ENCODE peak calls at places on chromosomes 7 and 10, in ten cellular contexts. One of them, this sample, is unnamed.

GRCh38 chr7:148695953-148696352 is 2.8 kb upstream of the CUL1 start:
- DNase-seq in thoracic aorta: no peak
- DNase-seq in HCT116: no peak
- DNase-seq in stimulated activated CD8-positive, alpha-beta memory T cell treated with anti-CD3 and anti-CD28 coated beads, Interleukin-4, amount 100 ng/mL, for 24 hours: no peak
- DNase-seq in HuH-7: no peak
- DNase-seq in activated CD4-positive, alpha-beta T cell treated with anti-CD3 and anti-CD28 coated beads for 48 hours: no peak
- DNase-seq in amygdala: no peak
- DNase-seq in A549: no peak
- DNase-seq in B cell: no peak
- DNase-seq in AG08396: no peak
- DNase-seq in this sample: no peak

GRCh38 chr10:70699659-70700174 is 27.4 kb downstream of the ADAMTS14 start:
- DNase-seq in thoracic aorta: no peak
- DNase-seq in HCT116: no peak
- DNase-seq in stimulated activated CD8-positive, alpha-beta memory T cell treated with anti-CD3 and anti-CD28 coated beads, Interleukin-4, amount 100 ng/mL, for 24 hours: no peak
- DNase-seq in HuH-7: no peak
- DNase-seq in activated CD4-positive, alpha-beta T cell treated with anti-CD3 and anti-CD28 coated beads for 48 hours: no peak
- DNase-seq in amygdala: no peak
- DNase-seq in A549: peak
- DNase-seq in B cell: no peak
- DNase-seq in AG08396: no peak
- DNase-seq in this sample: no peak

GRCh38 chr10:47252093-47252780 is 47.8 kb upstream of the GDF10 start:
- DNase-seq in thoracic aorta: no peak
- DNase-seq in HCT116: no peak
- DNase-seq in stimulated activated CD8-positive, alpha-beta memory T cell treated with anti-CD3 and anti-CD28 coated beads, Interleukin-4, amount 100 ng/mL, for 24 hours: no peak
- DNase-seq in HuH-7: no peak
- DNase-seq in activated CD4-positive, alpha-beta T cell treated with anti-CD3 and anti-CD28 coated beads for 48 hours: no peak
- DNase-seq in amygdala: no peak
- DNase-seq in A549: no peak
- DNase-seq in B cell: no peak
- DNase-seq in AG08396: no peak
- DNase-seq in this sample: no peak

GRCh38 chr10:44619975-44620374 is 235.1 kb upstream of the CXCL12 start:
- DNase-seq in thoracic aorta: no peak
- DNase-seq in HCT116: no peak
- DNase-seq in stimulated activated CD8-positive, alpha-beta memory T cell treated with anti-CD3 and anti-CD28 coated beads, Interleukin-4, amount 100 ng/mL, for 24 hours: no peak
- DNase-seq in HuH-7: no peak
- DNase-seq in activated CD4-positive, alpha-beta T cell treated with anti-CD3 and anti-CD28 coated beads for 48 hours: no peak
- DNase-seq in amygdala: no peak
- DNase-seq in A549: no peak
- DNase-seq in B cell: no peak
- DNase-seq in AG08396: no peak
- DNase-seq in this sample: no peak

GRCh38 chr7:100942038-100942774 is 7.1 kb upstream of the MUC3A start:
- DNase-seq in thoracic aorta: no peak
- DNase-seq in HCT116: no peak
- DNase-seq in stimulated activated CD8-positive, alpha-beta memory T cell treated with anti-CD3 and anti-CD28 coated beads, Interleukin-4, amount 100 ng/mL, for 24 hours: no peak
- DNase-seq in HuH-7: no peak
- DNase-seq in activated CD4-positive, alpha-beta T cell treated with anti-CD3 and anti-CD28 coated beads for 48 hours: no peak
- DNase-seq in amygdala: no peak
- DNase-seq in A549: peak
- DNase-seq in B cell: no peak
- DNase-seq in AG08396: no peak
- DNase-seq in this sample: no peak

GRCh38 chr7:76191783-76192240 is 9.9 kb upstream of the SRRM3 start:
- DNase-seq in thoracic aorta: no peak
- DNase-seq in HCT116: peak
- DNase-seq in stimulated activated CD8-positive, alpha-beta memory T cell treated with anti-CD3 and anti-CD28 coated beads, Interleukin-4, amount 100 ng/mL, for 24 hours: no peak
- DNase-seq in HuH-7: no peak
- DNase-seq in activated CD4-positive, alpha-beta T cell treated with anti-CD3 and anti-CD28 coated beads for 48 hours: no peak
- DNase-seq in amygdala: no peak
- DNase-seq in A549: peak
- DNase-seq in B cell: no peak
- DNase-seq in AG08396: peak
- DNase-seq in this sample: no peak

GRCh38 chr10:48417374-48417773 is 110.9 kb downstream of the MAPK8 start:
- DNase-seq in thoracic aorta: no peak
- DNase-seq in HCT116: no peak
- DNase-seq in stimulated activated CD8-positive, alpha-beta memory T cell treated with anti-CD3 and anti-CD28 coated beads, Interleukin-4, amount 100 ng/mL, for 24 hours: no peak
- DNase-seq in HuH-7: no peak
- DNase-seq in activated CD4-positive, alpha-beta T cell treated with anti-CD3 and anti-CD28 coated beads for 48 hours: no peak
- DNase-seq in amygdala: no peak
- DNase-seq in A549: no peak
- DNase-seq in B cell: no peak
- DNase-seq in AG08396: no peak
- DNase-seq in this sample: no peak

GRCh38 chr7:105718511-105718925 is 137.2 kb upstream of the EFCAB10 start:
- DNase-seq in thoracic aorta: no peak
- DNase-seq in HCT116: peak
- DNase-seq in stimulated activated CD8-positive, alpha-beta memory T cell treated with anti-CD3 and anti-CD28 coated beads, Interleukin-4, amount 100 ng/mL, for 24 hours: no peak
- DNase-seq in HuH-7: no peak
- DNase-seq in activated CD4-positive, alpha-beta T cell treated with anti-CD3 and anti-CD28 coated beads for 48 hours: no peak
- DNase-seq in amygdala: no peak
- DNase-seq in A549: no peak
- DNase-seq in B cell: no peak
- DNase-seq in AG08396: no peak
- DNase-seq in this sample: peak

GRCh38 chr10:21318768-21319167 is 206.7 kb downstream of the SKIDA1 start:
- DNase-seq in thoracic aorta: no peak
- DNase-seq in HCT116: no peak
- DNase-seq in stimulated activated CD8-positive, alpha-beta memory T cell treated with anti-CD3 and anti-CD28 coated beads, Interleukin-4, amount 100 ng/mL, for 24 hours: no peak
- DNase-seq in HuH-7: no peak
- DNase-seq in activated CD4-positive, alpha-beta T cell treated with anti-CD3 and anti-CD28 coated beads for 48 hours: no peak
- DNase-seq in amygdala: no peak
- DNase-seq in A549: no peak
- DNase-seq in B cell: no peak
- DNase-seq in AG08396: no peak
- DNase-seq in this sample: no peak

GRCh38 chr7:67625257-67625713 is 628.7 kb downstream of the TYW1 start:
- DNase-seq in thoracic aorta: peak
- DNase-seq in HCT116: peak
- DNase-seq in stimulated activated CD8-positive, alpha-beta memory T cell treated with anti-CD3 and anti-CD28 coated beads, Interleukin-4, amount 100 ng/mL, for 24 hours: no peak
- DNase-seq in HuH-7: peak
- DNase-seq in activated CD4-positive, alpha-beta T cell treated with anti-CD3 and anti-CD28 coated beads for 48 hours: peak
- DNase-seq in amygdala: peak
- DNase-seq in A549: peak
- DNase-seq in B cell: peak
- DNase-seq in AG08396: peak
- DNase-seq in this sample: peak

GRCh38 chr7:42854521-42855118 is 57.2 kb downstream of the C7orf25 start:
- DNase-seq in thoracic aorta: no peak
- DNase-seq in HCT116: no peak
- DNase-seq in stimulated activated CD8-positive, alpha-beta memory T cell treated with anti-CD3 and anti-CD28 coated beads, Interleukin-4, amount 100 ng/mL, for 24 hours: no peak
- DNase-seq in HuH-7: no peak
- DNase-seq in activated CD4-positive, alpha-beta T cell treated with anti-CD3 and anti-CD28 coated beads for 48 hours: no peak
- DNase-seq in amygdala: no peak
- DNase-seq in A549: no peak
- DNase-seq in B cell: no peak
- DNase-seq in AG08396: no peak
- DNase-seq in this sample: no peak

GRCh38 chr10:101018600-101019439 is 12.1 kb downstream of the PDZD7 start:
- DNase-seq in thoracic aorta: peak
- DNase-seq in HCT116: peak
- DNase-seq in stimulated activated CD8-positive, alpha-beta memory T cell treated with anti-CD3 and anti-CD28 coated beads, Interleukin-4, amount 100 ng/mL, for 24 hours: peak
- DNase-seq in HuH-7: peak
- DNase-seq in activated CD4-positive, alpha-beta T cell treated with anti-CD3 and anti-CD28 coated beads for 48 hours: peak
- DNase-seq in amygdala: peak
- DNase-seq in A549: peak
- DNase-seq in B cell: peak
- DNase-seq in AG08396: peak
- DNase-seq in this sample: peak

GRCh38 chr7:45182856-45183710 is 25.5 kb downstream of the RAMP3 start:
- DNase-seq in thoracic aorta: no peak
- DNase-seq in HCT116: no peak
- DNase-seq in stimulated activated CD8-positive, alpha-beta memory T cell treated with anti-CD3 and anti-CD28 coated beads, Interleukin-4, amount 100 ng/mL, for 24 hours: no peak
- DNase-seq in HuH-7: no peak
- DNase-seq in activated CD4-positive, alpha-beta T cell treated with anti-CD3 and anti-CD28 coated beads for 48 hours: no peak
- DNase-seq in amygdala: no peak
- DNase-seq in A549: no peak
- DNase-seq in B cell: no peak
- DNase-seq in AG08396: peak
- DNase-seq in this sample: no peak

GRCh38 chr7:43637114-43637806 is 54.4 kb downstream of the STK17A start:
- DNase-seq in thoracic aorta: no peak
- DNase-seq in HCT116: no peak
- DNase-seq in stimulated activated CD8-positive, alpha-beta memory T cell treated with anti-CD3 and anti-CD28 coated beads, Interleukin-4, amount 100 ng/mL, for 24 hours: no peak
- DNase-seq in HuH-7: no peak
- DNase-seq in activated CD4-positive, alpha-beta T cell treated with anti-CD3 and anti-CD28 coated beads for 48 hours: no peak
- DNase-seq in amygdala: no peak
- DNase-seq in A549: no peak
- DNase-seq in B cell: no peak
- DNase-seq in AG08396: no peak
- DNase-seq in this sample: no peak

GRCh38 chr10:44949127-44949802 is 10.3 kb upstream of the RASSF4 start:
- DNase-seq in thoracic aorta: no peak
- DNase-seq in HCT116: no peak
- DNase-seq in stimulated activated CD8-positive, alpha-beta memory T cell treated with anti-CD3 and anti-CD28 coated beads, Interleukin-4, amount 100 ng/mL, for 24 hours: no peak
- DNase-seq in HuH-7: no peak
- DNase-seq in activated CD4-positive, alpha-beta T cell treated with anti-CD3 and anti-CD28 coated beads for 48 hours: no peak
- DNase-seq in amygdala: no peak
- DNase-seq in A549: no peak
- DNase-seq in B cell: no peak
- DNase-seq in AG08396: no peak
- DNase-seq in this sample: no peak

GRCh38 chr7:26705567-26705966 is 158.8 kb downstream of the SKAP2 start:
- DNase-seq in thoracic aorta: no peak
- DNase-seq in HCT116: no peak
- DNase-seq in stimulated activated CD8-positive, alpha-beta memory T cell treated with anti-CD3 and anti-CD28 coated beads, Interleukin-4, amount 100 ng/mL, for 24 hours: no peak
- DNase-seq in HuH-7: no peak
- DNase-seq in activated CD4-positive, alpha-beta T cell treated with anti-CD3 and anti-CD28 coated beads for 48 hours: no peak
- DNase-seq in amygdala: no peak
- DNase-seq in A549: peak
- DNase-seq in B cell: no peak
- DNase-seq in AG08396: peak
- DNase-seq in this sample: no peak

GRCh38 chr10:114328278-114328812 is 76.0 kb downstream of the AFAP1L2 start:
- DNase-seq in thoracic aorta: no peak
- DNase-seq in HCT116: no peak
- DNase-seq in stimulated activated CD8-positive, alpha-beta memory T cell treated with anti-CD3 and anti-CD28 coated beads, Interleukin-4, amount 100 ng/mL, for 24 hours: no peak
- DNase-seq in HuH-7: no peak
- DNase-seq in activated CD4-positive, alpha-beta T cell treated with anti-CD3 and anti-CD28 coated beads for 48 hours: no peak
- DNase-seq in amygdala: no peak
- DNase-seq in A549: no peak
- DNase-seq in B cell: no peak
- DNase-seq in AG08396: no peak
- DNase-seq in this sample: no peak

GRCh38 chr10:117250409-117250808 is 9.5 kb downstream of the SLC18A2 start:
- DNase-seq in thoracic aorta: no peak
- DNase-seq in HCT116: no peak
- DNase-seq in stimulated activated CD8-positive, alpha-beta memory T cell treated with anti-CD3 and anti-CD28 coated beads, Interleukin-4, amount 100 ng/mL, for 24 hours: no peak
- DNase-seq in HuH-7: no peak
- DNase-seq in activated CD4-positive, alpha-beta T cell treated with anti-CD3 and anti-CD28 coated beads for 48 hours: no peak
- DNase-seq in amygdala: no peak
- DNase-seq in A549: no peak
- DNase-seq in B cell: no peak
- DNase-seq in AG08396: no peak
- DNase-seq in this sample: no peak

GRCh38 chr7:26278769-26279168 is 12.9 kb upstream of the SNX10 start:
- DNase-seq in thoracic aorta: no peak
- DNase-seq in HCT116: peak
- DNase-seq in stimulated activated CD8-positive, alpha-beta memory T cell treated with anti-CD3 and anti-CD28 coated beads, Interleukin-4, amount 100 ng/mL, for 24 hours: no peak
- DNase-seq in HuH-7: no peak
- DNase-seq in activated CD4-positive, alpha-beta T cell treated with anti-CD3 and anti-CD28 coated beads for 48 hours: no peak
- DNase-seq in amygdala: no peak
- DNase-seq in A549: peak
- DNase-seq in B cell: peak
- DNase-seq in AG08396: no peak
- DNase-seq in this sample: peak

GRCh38 chr10:42878134-42878820 is 95.7 kb downstream of the BMS1 start:
- DNase-seq in thoracic aorta: no peak
- DNase-seq in HCT116: no peak
- DNase-seq in stimulated activated CD8-positive, alpha-beta memory T cell treated with anti-CD3 and anti-CD28 coated beads, Interleukin-4, amount 100 ng/mL, for 24 hours: no peak
- DNase-seq in HuH-7: no peak
- DNase-seq in activated CD4-positive, alpha-beta T cell treated with anti-CD3 and anti-CD28 coated beads for 48 hours: no peak
- DNase-seq in amygdala: no peak
- DNase-seq in A549: no peak
- DNase-seq in B cell: no peak
- DNase-seq in AG08396: no peak
- DNase-seq in this sample: no peak

GRCh38 chr10:75616076-75616475 is 184.7 kb downstream of the LRMDA start:
- DNase-seq in thoracic aorta: no peak
- DNase-seq in HCT116: no peak
- DNase-seq in stimulated activated CD8-positive, alpha-beta memory T cell treated with anti-CD3 and anti-CD28 coated beads, Interleukin-4, amount 100 ng/mL, for 24 hours: no peak
- DNase-seq in HuH-7: no peak
- DNase-seq in activated CD4-positive, alpha-beta T cell treated with anti-CD3 and anti-CD28 coated beads for 48 hours: no peak
- DNase-seq in amygdala: no peak
- DNase-seq in A549: no peak
- DNase-seq in B cell: no peak
- DNase-seq in AG08396: no peak
- DNase-seq in this sample: no peak

GRCh38 chr7:99120503-99120902 is 23.4 kb downstream of the SMURF1 start:
- DNase-seq in thoracic aorta: no peak
- DNase-seq in HCT116: no peak
- DNase-seq in stimulated activated CD8-positive, alpha-beta memory T cell treated with anti-CD3 and anti-CD28 coated beads, Interleukin-4, amount 100 ng/mL, for 24 hours: no peak
- DNase-seq in HuH-7: no peak
- DNase-seq in activated CD4-positive, alpha-beta T cell treated with anti-CD3 and anti-CD28 coated beads for 48 hours: no peak
- DNase-seq in amygdala: no peak
- DNase-seq in A549: no peak
- DNase-seq in B cell: no peak
- DNase-seq in AG08396: no peak
- DNase-seq in this sample: peak

This sample was measured in AML-193.